ENCODE peak calls at places on chromosomes 5 and 9, in seven cellular contexts. One of them, this sample, is unnamed.
A peak's percentile ranks its signal among the peaks of the same experiment; 100 is the strongest.

GRCh38 chr5:118033686-118034338 is 954.5 kb downstream of the DTWD2 start:
- DNase-seq in activated naive CD4-positive, alpha-beta T cell: no peak
- DNase-seq in cardiac fibroblast: no peak
- DNase-seq in OCI-LY7: no peak
- DNase-seq in PC-3: no peak
- DNase-seq in NCI-H2029 treated with DMSO at 0.1 percent for 48 hours: no peak
- DNase-seq in ELR: no peak
- DNase-seq in this sample: no peak

GRCh38 chr9:36486933-36487481 is 85.7 kb upstream of the MELK start:
- DNase-seq in activated naive CD4-positive, alpha-beta T cell: peak; percentile 36
- DNase-seq in ELR: peak; percentile 52
- DNase-seq in cardiac fibroblast: peak; percentile 16
- DNase-seq in NCI-H2029 treated with DMSO at 0.1 percent for 48 hours: no peak
- DNase-seq in PC-3: no peak
- DNase-seq in OCI-LY7: peak; percentile 86
- DNase-seq in this sample: peak; percentile 61

GRCh38 chr9:108569624-108570023 is 286.2 kb downstream of the ACTL7B start:
- DNase-seq in NCI-H2029 treated with DMSO at 0.1 percent for 48 hours: no peak
- DNase-seq in cardiac fibroblast: peak; percentile 56
- DNase-seq in OCI-LY7: no peak
- DNase-seq in ELR: peak; percentile 80
- DNase-seq in PC-3: peak; percentile 46
- DNase-seq in activated naive CD4-positive, alpha-beta T cell: no peak
- DNase-seq in this sample: no peak

GRCh38 chr9:132141948-132142594 is 19.8 kb upstream of the NTNG2 start:
- DNase-seq in NCI-H2029 treated with DMSO at 0.1 percent for 48 hours: no peak
- DNase-seq in cardiac fibroblast: no peak
- DNase-seq in OCI-LY7: no peak
- DNase-seq in PC-3: no peak
- DNase-seq in ELR: peak; percentile 28
- DNase-seq in activated naive CD4-positive, alpha-beta T cell: no peak
- DNase-seq in this sample: no peak

GRCh38 chr5:160213537-160213936 is 15.8 kb upstream of the FABP6 start:
- DNase-seq in NCI-H2029 treated with DMSO at 0.1 percent for 48 hours: peak; percentile 64
- DNase-seq in ELR: peak; percentile 22
- DNase-seq in PC-3: peak; percentile 22
- DNase-seq in activated naive CD4-positive, alpha-beta T cell: no peak
- DNase-seq in cardiac fibroblast: peak; percentile 20
- DNase-seq in OCI-LY7: peak; percentile 32
- DNase-seq in this sample: no peak

GRCh38 chr9:109098221-109098959 is 21.4 kb downstream of the TMEM245 start:
- DNase-seq in OCI-LY7: no peak
- DNase-seq in PC-3: peak; percentile 51
- DNase-seq in NCI-H2029 treated with DMSO at 0.1 percent for 48 hours: peak; percentile 77
- DNase-seq in activated naive CD4-positive, alpha-beta T cell: no peak
- DNase-seq in ELR: peak; percentile 63
- DNase-seq in cardiac fibroblast: peak; percentile 83
- DNase-seq in this sample: no peak

GRCh38 chr9:6426117-6426516 is 13.1 kb downstream of the UHRF2 start:
- DNase-seq in ELR: no peak
- DNase-seq in PC-3: peak; percentile 6
- DNase-seq in cardiac fibroblast: no peak
- DNase-seq in OCI-LY7: no peak
- DNase-seq in activated naive CD4-positive, alpha-beta T cell: no peak
- DNase-seq in NCI-H2029 treated with DMSO at 0.1 percent for 48 hours: no peak
- DNase-seq in this sample: no peak

GRCh38 chr5:16178745-16179372 is 732 bp downstream of the MARCHF11 start:
- DNase-seq in cardiac fibroblast: peak; percentile 51
- DNase-seq in ELR: peak; percentile 45
- DNase-seq in activated naive CD4-positive, alpha-beta T cell: no peak
- DNase-seq in OCI-LY7: peak; percentile 2
- DNase-seq in PC-3: peak; percentile 50
- DNase-seq in NCI-H2029 treated with DMSO at 0.1 percent for 48 hours: peak; percentile 20
- DNase-seq in this sample: peak; percentile 84

GRCh38 chr5:170278611-170279500 is 18.7 kb downstream of the LCP2 start:
- DNase-seq in ELR: no peak
- DNase-seq in PC-3: no peak
- DNase-seq in OCI-LY7: peak; percentile 79
- DNase-seq in cardiac fibroblast: no peak
- DNase-seq in NCI-H2029 treated with DMSO at 0.1 percent for 48 hours: no peak
- DNase-seq in activated naive CD4-positive, alpha-beta T cell: peak; percentile 77
- DNase-seq in this sample: no peak

GRCh38 chr5:23302438-23302837 is 205.0 kb upstream of the PRDM9 start:
- DNase-seq in NCI-H2029 treated with DMSO at 0.1 percent for 48 hours: no peak
- DNase-seq in cardiac fibroblast: no peak
- DNase-seq in OCI-LY7: no peak
- DNase-seq in PC-3: no peak
- DNase-seq in ELR: no peak
- DNase-seq in activated naive CD4-positive, alpha-beta T cell: no peak
- DNase-seq in this sample: no peak

GRCh38 chr5:76457685-76458491 is 54.8 kb downstream of the IQGAP2 start:
- DNase-seq in cardiac fibroblast: no peak
- DNase-seq in PC-3: peak; percentile 24
- DNase-seq in NCI-H2029 treated with DMSO at 0.1 percent for 48 hours: no peak
- DNase-seq in activated naive CD4-positive, alpha-beta T cell: no peak
- DNase-seq in ELR: no peak
- DNase-seq in OCI-LY7: no peak
- DNase-seq in this sample: no peak

GRCh38 chr5:74256947-74257573 is 383.5 kb downstream of the ENC1 start:
- DNase-seq in activated naive CD4-positive, alpha-beta T cell: no peak
- DNase-seq in NCI-H2029 treated with DMSO at 0.1 percent for 48 hours: no peak
- DNase-seq in cardiac fibroblast: no peak
- DNase-seq in OCI-LY7: no peak
- DNase-seq in ELR: no peak
- DNase-seq in PC-3: no peak
- DNase-seq in this sample: no peak

GRCh38 chr9:133173056-133173455 is 9.3 kb upstream of the GBGT1 start:
- DNase-seq in activated naive CD4-positive, alpha-beta T cell: no peak
- DNase-seq in PC-3: no peak
- DNase-seq in NCI-H2029 treated with DMSO at 0.1 percent for 48 hours: no peak
- DNase-seq in cardiac fibroblast: no peak
- DNase-seq in OCI-LY7: no peak
- DNase-seq in ELR: no peak
- DNase-seq in this sample: no peak

GRCh38 chr9:135036861-135037465 is 50.5 kb upstream of the OLFM1 start:
- DNase-seq in activated naive CD4-positive, alpha-beta T cell: no peak
- DNase-seq in NCI-H2029 treated with DMSO at 0.1 percent for 48 hours: no peak
- DNase-seq in cardiac fibroblast: no peak
- DNase-seq in OCI-LY7: no peak
- DNase-seq in PC-3: no peak
- DNase-seq in ELR: no peak
- DNase-seq in this sample: no peak

GRCh38 chr9:113492343-113493079 is 29.0 kb downstream of the RGS3 start:
- DNase-seq in ELR: no peak
- DNase-seq in OCI-LY7: no peak
- DNase-seq in PC-3: no peak
- DNase-seq in NCI-H2029 treated with DMSO at 0.1 percent for 48 hours: no peak
- DNase-seq in cardiac fibroblast: peak; percentile 10
- DNase-seq in activated naive CD4-positive, alpha-beta T cell: no peak
- DNase-seq in this sample: no peak